ENCODE peak calls at places on chromosomes 1 and 21, in four cellular contexts. One of them, this sample, is unnamed.

GRCh38 chr1:156640842-156641706 is 843 bp upstream of the BCAN start:
- DNase-seq in keratinocyte: no peak
- DNase-seq in left lung: no peak
- DNase-seq in neural progenitor cell: no peak
- DNase-seq in this sample: no peak

GRCh38 chr1:43565600-43566360 is 35.1 kb downstream of the PTPRF start:
- DNase-seq in keratinocyte: no peak
- DNase-seq in neural progenitor cell: peak
- DNase-seq in left lung: peak
- DNase-seq in this sample: no peak

GRCh38 chr1:183871142-183871541 is 66.2 kb downstream of the RGL1 start:
- DNase-seq in neural progenitor cell: peak
- DNase-seq in left lung: no peak
- DNase-seq in keratinocyte: no peak
- DNase-seq in this sample: peak

GRCh38 chr1:3192359-3192758 is 123.4 kb downstream of the PRDM16 start:
- DNase-seq in keratinocyte: no peak
- DNase-seq in left lung: no peak
- DNase-seq in neural progenitor cell: no peak
- DNase-seq in this sample: no peak

GRCh38 chr21:17610862-17611261 is 1.8 kb downstream of the BTG3 start:
- DNase-seq in neural progenitor cell: no peak
- DNase-seq in left lung: peak
- DNase-seq in keratinocyte: no peak
- DNase-seq in this sample: no peak

GRCh38 chr1:40657046-40657445 is 8.4 kb downstream of the RIMS3 start:
- DNase-seq in keratinocyte: no peak
- DNase-seq in neural progenitor cell: no peak
- DNase-seq in left lung: no peak
- DNase-seq in this sample: no peak

GRCh38 chr1:40810915-40811314 is 27.3 kb downstream of the KCNQ4 start:
- DNase-seq in left lung: no peak
- DNase-seq in neural progenitor cell: no peak
- DNase-seq in keratinocyte: no peak
- DNase-seq in this sample: no peak

GRCh38 chr1:156420209-156421061 is 51.4 kb downstream of the RHBG start:
- DNase-seq in left lung: no peak
- DNase-seq in neural progenitor cell: peak
- DNase-seq in keratinocyte: no peak
- DNase-seq in this sample: no peak

GRCh38 chr1:168469690-168470089 is 74.1 kb downstream of the XCL2 start:
- DNase-seq in left lung: no peak
- DNase-seq in keratinocyte: no peak
- DNase-seq in neural progenitor cell: no peak
- DNase-seq in this sample: no peak

GRCh38 chr21:43574741-43575465 is 84.4 kb downstream of the HSF2BP start:
- DNase-seq in keratinocyte: no peak
- DNase-seq in left lung: peak
- DNase-seq in neural progenitor cell: no peak
- DNase-seq in this sample: no peak

GRCh38 chr1:26409191-26409751 is 1.3 kb upstream of the LIN28A start:
- DNase-seq in neural progenitor cell: peak
- DNase-seq in keratinocyte: no peak
- DNase-seq in left lung: no peak
- DNase-seq in this sample: no peak

GRCh38 chr1:110106013-110106941 is 6.0 kb upstream of the UBL4B start:
- DNase-seq in neural progenitor cell: peak
- DNase-seq in keratinocyte: no peak
- DNase-seq in left lung: no peak
- DNase-seq in this sample: no peak

GRCh38 chr1:42282024-42282579 is 52.9 kb downstream of the FOXJ3 start:
- DNase-seq in left lung: no peak
- DNase-seq in keratinocyte: no peak
- DNase-seq in neural progenitor cell: no peak
- DNase-seq in this sample: no peak

GRCh38 chr1:29706936-29707335 is 470.6 kb downstream of the PTPRU start:
- DNase-seq in keratinocyte: no peak
- DNase-seq in neural progenitor cell: peak
- DNase-seq in left lung: peak
- DNase-seq in this sample: no peak

GRCh38 chr1:203026666-203027663 is 674 bp downstream of the PPFIA4 start:
- DNase-seq in left lung: no peak
- DNase-seq in neural progenitor cell: no peak
- DNase-seq in keratinocyte: no peak
- DNase-seq in this sample: no peak

GRCh38 chr1:153774780-153775431 is at the start of gene SLC27A3:
- DNase-seq in keratinocyte: no peak
- DNase-seq in left lung: peak
- DNase-seq in neural progenitor cell: peak
- DNase-seq in this sample: no peak

GRCh38 chr1:20723537-20724363 is 5.9 kb upstream of the KIF17 start:
- DNase-seq in keratinocyte: no peak
- DNase-seq in left lung: peak
- DNase-seq in neural progenitor cell: no peak
- DNase-seq in this sample: no peak

GRCh38 chr1:55896210-55896609 is 681.0 kb upstream of the USP24 start:
- DNase-seq in left lung: no peak
- DNase-seq in keratinocyte: no peak
- DNase-seq in neural progenitor cell: no peak
- DNase-seq in this sample: no peak

GRCh38 chr1:165898837-165899236 is 71.4 kb downstream of the UCK2 start:
- DNase-seq in left lung: no peak
- DNase-seq in neural progenitor cell: no peak
- DNase-seq in keratinocyte: peak
- DNase-seq in this sample: peak

GRCh38 chr1:223425550-223425949 is 32.3 kb downstream of the CCDC185 start:
- DNase-seq in left lung: no peak
- DNase-seq in neural progenitor cell: no peak
- DNase-seq in keratinocyte: no peak
- DNase-seq in this sample: no peak

GRCh38 chr1:58727363-58727762 is 27.5 kb upstream of the MYSM1 start:
- DNase-seq in neural progenitor cell: no peak
- DNase-seq in keratinocyte: peak
- DNase-seq in left lung: no peak
- DNase-seq in this sample: peak

GRCh38 chr1:30447080-30447479 is 276.3 kb downstream of the MATN1 start:
- DNase-seq in left lung: no peak
- DNase-seq in keratinocyte: no peak
- DNase-seq in neural progenitor cell: no peak
- DNase-seq in this sample: no peak

GRCh38 chr1:218361298-218362065 is 16.3 kb downstream of the TGFB2 start:
- DNase-seq in neural progenitor cell: peak
- DNase-seq in keratinocyte: no peak
- DNase-seq in left lung: no peak
- DNase-seq in this sample: no peak

GRCh38 chr1:178121883-178122282 is 28.0 kb downstream of the RASAL2 start:
- DNase-seq in left lung: no peak
- DNase-seq in keratinocyte: no peak
- DNase-seq in neural progenitor cell: peak
- DNase-seq in this sample: no peak

GRCh38 chr1:44946720-44947059 is 39.7 kb downstream of the EIF2B3 start:
- DNase-seq in keratinocyte: no peak
- DNase-seq in neural progenitor cell: no peak
- DNase-seq in left lung: no peak
- DNase-seq in this sample: no peak
- H3K27ac ChIP-seq in keratinocyte: no peak
- H3K27ac ChIP-seq in neural progenitor cell: no peak
- H3K27ac ChIP-seq in left lung: no peak
- H3K27ac ChIP-seq in this sample: no peak

GRCh38 chr1:225868631-225869330 is 13.4 kb downstream of the TMEM63A start:
- DNase-seq in neural progenitor cell: no peak
- DNase-seq in left lung: peak
- DNase-seq in keratinocyte: no peak
- DNase-seq in this sample: no peak

GRCh38 chr1:225866061-225866844 is 15.9 kb downstream of the TMEM63A start:
- DNase-seq in neural progenitor cell: no peak
- DNase-seq in keratinocyte: no peak
- DNase-seq in left lung: peak
- DNase-seq in this sample: no peak

GRCh38 chr1:225863167-225863566 is 19.0 kb downstream of the TMEM63A start:
- DNase-seq in left lung: no peak
- DNase-seq in keratinocyte: no peak
- DNase-seq in neural progenitor cell: no peak
- DNase-seq in this sample: no peak

GRCh38 chr1:225865514-225865913 is 16.7 kb downstream of the TMEM63A start:
- DNase-seq in neural progenitor cell: no peak
- DNase-seq in left lung: peak
- DNase-seq in keratinocyte: no peak
- DNase-seq in this sample: no peak

DNA sequence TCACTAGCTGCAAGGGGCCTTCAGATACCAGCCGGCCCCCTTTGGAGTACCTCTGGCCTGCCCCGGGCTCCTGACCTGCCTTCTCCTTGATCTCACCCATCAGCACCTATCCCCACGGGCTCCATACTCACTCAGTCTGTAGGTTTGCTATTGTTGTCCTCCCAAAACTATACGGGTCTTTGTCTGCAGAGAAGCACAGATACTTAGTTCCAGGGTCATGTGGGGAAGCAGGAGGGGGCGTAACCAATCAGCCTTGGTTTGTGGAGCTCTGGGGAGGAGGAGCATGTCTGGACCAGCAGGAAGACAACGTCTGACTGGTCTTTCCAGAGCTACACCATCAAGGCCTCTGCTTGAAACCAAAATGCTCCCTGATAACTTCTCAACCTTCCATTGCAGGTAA is 15.2 kb downstream of the TMEM63A start:
- DNase-seq in neural progenitor cell: no peak
- DNase-seq in keratinocyte: no peak
- DNase-seq in left lung: peak
- DNase-seq in this sample: no peak
- H3K27ac ChIP-seq in neural progenitor cell: no peak
- H3K27ac ChIP-seq in keratinocyte: no peak
- H3K27ac ChIP-seq in left lung: no peak
- H3K27ac ChIP-seq in this sample: no peak

GRCh38 chr1:89068291-89068690 is 3.3 kb upstream of the GBP1 start:
- DNase-seq in keratinocyte: no peak
- DNase-seq in left lung: no peak
- DNase-seq in neural progenitor cell: no peak
- DNase-seq in this sample: peak

GRCh38 chr1:89065077-89065868 is at the start of gene GBP1:
- DNase-seq in left lung: no peak
- DNase-seq in keratinocyte: no peak
- DNase-seq in neural progenitor cell: no peak
- DNase-seq in this sample: peak

GRCh38 chr1:89069955-89070354 is 4.9 kb upstream of the GBP1 start:
- DNase-seq in left lung: no peak
- DNase-seq in keratinocyte: no peak
- DNase-seq in neural progenitor cell: no peak
- DNase-seq in this sample: no peak

GRCh38 chr1:89070509-89070908 is 5.5 kb upstream of the GBP1 start:
- DNase-seq in neural progenitor cell: no peak
- DNase-seq in left lung: no peak
- DNase-seq in keratinocyte: no peak
- DNase-seq in this sample: no peak
- H3K27ac ChIP-seq in neural progenitor cell: no peak
- H3K27ac ChIP-seq in left lung: peak
- H3K27ac ChIP-seq in keratinocyte: no peak
- H3K27ac ChIP-seq in this sample: no peak

GRCh38 chr1:45545019-45545493 is 5.6 kb upstream of the AKR1A1 start:
- DNase-seq in left lung: no peak
- DNase-seq in neural progenitor cell: no peak
- DNase-seq in keratinocyte: no peak
- DNase-seq in this sample: no peak
- H3K27ac ChIP-seq in left lung: peak
- H3K27ac ChIP-seq in neural progenitor cell: no peak
- H3K27ac ChIP-seq in keratinocyte: no peak
- H3K27ac ChIP-seq in this sample: no peak

GRCh38 chr1:12230549-12231275 is 882 bp downstream of the VPS13D start:
- DNase-seq in left lung: peak
- DNase-seq in neural progenitor cell: peak
- DNase-seq in keratinocyte: no peak
- DNase-seq in this sample: no peak
- H3K27ac ChIP-seq in left lung: peak
- H3K27ac ChIP-seq in neural progenitor cell: no peak
- H3K27ac ChIP-seq in keratinocyte: peak
- H3K27ac ChIP-seq in this sample: peak

GRCh38 chr1:116298746-116299145 is 74.3 kb upstream of the ATP1A1 start:
- DNase-seq in neural progenitor cell: no peak
- DNase-seq in left lung: no peak
- DNase-seq in keratinocyte: no peak
- DNase-seq in this sample: no peak

GRCh38 chr1:116297495-116298212 is 75.4 kb upstream of the ATP1A1 start:
- DNase-seq in neural progenitor cell: no peak
- DNase-seq in keratinocyte: no peak
- DNase-seq in left lung: no peak
- DNase-seq in this sample: no peak

GRCh38 chr1:116302281-116302680 is 70.8 kb upstream of the ATP1A1 start:
- DNase-seq in left lung: no peak
- DNase-seq in keratinocyte: no peak
- DNase-seq in neural progenitor cell: no peak
- DNase-seq in this sample: no peak

GRCh38 chr1:116299248-116299647 is 73.8 kb upstream of the ATP1A1 start:
- DNase-seq in left lung: no peak
- DNase-seq in keratinocyte: no peak
- DNase-seq in neural progenitor cell: no peak
- DNase-seq in this sample: no peak
- H3K27ac ChIP-seq in left lung: no peak
- H3K27ac ChIP-seq in keratinocyte: no peak
- H3K27ac ChIP-seq in neural progenitor cell: no peak
- H3K27ac ChIP-seq in this sample: no peak

DNA sequence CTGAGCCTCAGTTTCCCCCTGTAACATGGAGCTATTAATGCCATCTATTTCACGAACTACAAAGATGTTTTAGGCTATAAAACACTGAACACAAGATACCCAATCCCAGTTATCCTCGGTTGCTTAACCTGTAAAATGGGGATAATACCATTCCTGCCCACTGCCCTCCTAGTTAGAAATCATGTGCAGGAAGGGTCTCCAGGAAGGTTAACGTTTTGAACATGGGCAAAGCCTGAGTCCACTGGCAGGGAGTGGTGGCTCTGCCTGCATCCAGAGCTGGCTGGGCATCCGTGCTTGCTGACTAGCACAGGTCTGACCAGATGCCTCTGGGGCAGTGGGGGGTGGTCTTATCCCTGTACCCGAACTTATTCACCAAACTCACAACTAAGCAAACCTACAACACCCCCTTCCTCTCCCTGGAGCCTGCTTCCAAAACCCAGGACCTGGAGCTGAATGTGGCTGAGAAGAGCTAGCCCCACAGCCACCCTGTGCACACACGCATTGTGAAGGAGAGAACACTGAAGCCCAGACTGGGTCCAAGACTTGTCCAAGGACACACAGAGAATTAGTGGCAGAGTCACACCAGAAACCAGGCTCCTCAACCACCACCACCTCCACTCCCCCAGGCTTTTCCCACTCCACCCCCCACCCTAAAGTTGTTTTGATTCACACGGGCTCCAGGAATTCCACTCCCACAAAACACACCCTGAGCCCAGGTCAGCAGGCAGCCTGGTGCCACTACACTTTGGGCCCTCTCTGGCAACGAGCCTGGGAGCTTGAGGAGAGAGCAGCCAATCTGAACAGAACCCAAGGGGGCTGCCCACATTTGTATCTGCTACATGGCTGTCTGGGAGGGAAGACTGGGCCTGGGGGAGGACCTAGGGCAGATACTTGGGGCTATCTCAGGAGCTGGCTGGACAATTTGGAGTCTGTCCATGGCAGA is 1.6 kb downstream of the E2F2 start:
- DNase-seq in left lung: no peak
- DNase-seq in keratinocyte: no peak
- DNase-seq in neural progenitor cell: no peak
- DNase-seq in this sample: no peak
- H3K27ac ChIP-seq in left lung: peak
- H3K27ac ChIP-seq in keratinocyte: no peak
- H3K27ac ChIP-seq in neural progenitor cell: no peak
- H3K27ac ChIP-seq in this sample: no peak